ENCODE peak calls at places on chromosome 21, in five cellular contexts. N is CD8-positive, alpha-beta T cell; L is left lung; Y is mammary epithelial cell; E is uterus. R is an unnamed sample.
A peak's percentile ranks its signal among the peaks of the same experiment; 100 is the strongest.

GRCh38 chr21:43731891-43732711 is 13.2 kb downstream of the PDXK start:
- DNase-seq in N (no peak), L (no peak), Y (no peak), E (no peak), R (no peak)

GRCh38 chr21:42850463-42850862 is 28.9 kb downstream of the WDR4 start:
- DNase-seq in N (no peak), L (no peak), Y (no peak), E (no peak), R (no peak)

GRCh38 chr21:41564871-41565281 is 56.9 kb upstream of the TMPRSS2 start:
- DNase-seq in N (no peak), L (no peak), Y (peak; percentile 32), E (no peak), R (peak; percentile 35)

GRCh38 chr21:42632771-42633690 is 20.4 kb upstream of the PDE9A start:
- DNase-seq in N (no peak), L (peak; percentile 16), Y (no peak), E (no peak), R (no peak)

GRCh38 chr21:33029512-33029921 is 3.8 kb downstream of the OLIG2 start:
- DNase-seq in N (no peak), L (no peak), Y (no peak), E (no peak), R (no peak)

GRCh38 chr21:41733951-41734689 is 32.7 kb downstream of the RIPK4 start:
- DNase-seq in N (no peak), L (no peak), Y (no peak), E (no peak), R (no peak)

GRCh38 chr21:43357708-43358430 is 69.1 kb downstream of the SIK1 start:
- DNase-seq in N (no peak), L (no peak), Y (no peak), E (no peak), R (no peak)

GRCh38 chr21:43333301-43334062 is 93.4 kb downstream of the SIK1 start:
- DNase-seq in N (no peak), L (peak; percentile 76), Y (peak; percentile 81), E (peak; percentile 34), R (peak; percentile 93)

GRCh38 chr21:45877160-45877438 is 104.5 kb upstream of the COL6A1 start:
- DNase-seq in N (no peak), L (peak; percentile 13), Y (no peak), E (no peak), R (no peak)

GRCh38 chr21:38993561-38993960 is 187.8 kb downstream of the ETS2 start:
- DNase-seq in N (no peak), L (no peak), Y (peak; percentile 92), E (peak; percentile 73), R (peak; percentile 93)

GRCh38 chr21:29187939-29188338 is 57.5 kb downstream of the MAP3K7CL start:
- DNase-seq in N (no peak), L (no peak), Y (peak; percentile 84), E (peak; percentile 49), R (peak; percentile 87)

GRCh38 chr21:29904359-29905282 is 35.2 kb downstream of the GRIK1 start:
- DNase-seq in N (no peak), L (no peak), Y (peak; percentile 20), E (no peak), R (peak; percentile 66)

GRCh38 chr21:44065428-44065827 is 41.8 kb upstream of the PWP2 start:
- DNase-seq in N (peak; percentile 60), L (peak; percentile 47), Y (no peak), E (no peak), R (peak; percentile 13)

GRCh38 chr21:44487831-44488230 is 32.5 kb downstream of the LRRC3 start:
- DNase-seq in N (peak; percentile 19), L (no peak), Y (no peak), E (no peak), R (peak; percentile 36)

GRCh38 chr21:44405091-44405947 is 50.0 kb upstream of the LRRC3 start:
- DNase-seq in N (no peak), L (no peak), Y (no peak), E (no peak), R (no peak)

GRCh38 chr21:45950740-45951515 is 30.6 kb upstream of the COL6A1 start:
- DNase-seq in N (no peak), L (no peak), Y (peak; percentile 58), E (peak; percentile 86), R (peak; percentile 23)

GRCh38 chr21:20272791-20273362 is 725.3 kb upstream of the NCAM2 start:
- DNase-seq in N (no peak), L (no peak), Y (no peak), E (no peak), R (no peak)

GRCh38 chr21:45558044-45558721 is 15.9 kb upstream of the SLC19A1 start:
- DNase-seq in N (no peak), L (peak; percentile 25), Y (no peak), E (peak; percentile 9), R (no peak)

GRCh38 chr21:45981641-45982255 is at the start of gene COL6A1:
- DNase-seq in N (peak; percentile 29), L (no peak), Y (peak; percentile 24), E (peak; percentile 80), R (no peak)

GRCh38 chr21:40672602-40673001 is 174.4 kb downstream of the DSCAM start:
- DNase-seq in N (no peak), L (no peak), Y (no peak), E (no peak), R (no peak)

GRCh38 chr21:42646836-42647235 is 6.6 kb upstream of the PDE9A start:
- DNase-seq in N (no peak), L (no peak), Y (no peak), E (no peak), R (no peak)

GRCh38 chr21:43851593-43851992 is 13.4 kb upstream of the AGPAT3 start:
- DNase-seq in N (no peak), L (no peak), Y (no peak), E (no peak), R (no peak)

GRCh38 chr21:36769051-36769867 is 70.3 kb downstream of the SIM2 start:
- DNase-seq in N (no peak), L (no peak), Y (no peak), E (no peak), R (no peak)

GRCh38 chr21:38824124-38824822 is 18.5 kb downstream of the ETS2 start:
- DNase-seq in N (no peak), L (no peak), Y (no peak), E (no peak), R (no peak)

GRCh38 chr21:38959686-38960049 is 153.9 kb downstream of the ETS2 start:
- DNase-seq in N (no peak), L (no peak), Y (no peak), E (peak; percentile 38), R (no peak)

GRCh38 chr21:45293726-45294401 is 6.2 kb upstream of the POFUT2 start:
- DNase-seq in N (no peak), L (peak; percentile 29), Y (no peak), E (peak; percentile 54), R (no peak)

GRCh38 chr21:45327458-45328197 is 39.9 kb upstream of the POFUT2 start:
- DNase-seq in N (no peak), L (peak; percentile 32), Y (no peak), E (no peak), R (no peak)

GRCh38 chr21:43905726-43906455 is 40.9 kb downstream of the AGPAT3 start:
- DNase-seq in N (no peak), L (peak; percentile 6), Y (no peak), E (no peak), R (no peak)

GRCh38 chr21:29374481-29374880 is 75.8 kb downstream of the BACH1 start:
- DNase-seq in N (no peak), L (no peak), Y (no peak), E (no peak), R (no peak)

GRCh38 chr21:30482130-30482529 is 2.0 kb upstream of the KRTAP19-1 start:
- DNase-seq in N (no peak), L (no peak), Y (peak; percentile 87), E (no peak), R (no peak)

GRCh38 chr21:25822981-25823380 is 88.2 kb downstream of the GABPA start:
- DNase-seq in N (no peak), L (no peak), Y (no peak), E (no peak), R (no peak)

GRCh38 chr21:25826652-25827051 is 91.9 kb downstream of the GABPA start:
- DNase-seq in N (no peak), L (no peak), Y (no peak), E (no peak), R (no peak)

GRCh38 chr21:25831300-25831699 is 96.5 kb downstream of the GABPA start:
- DNase-seq in N (no peak), L (no peak), Y (no peak), E (no peak), R (no peak)

DNA sequence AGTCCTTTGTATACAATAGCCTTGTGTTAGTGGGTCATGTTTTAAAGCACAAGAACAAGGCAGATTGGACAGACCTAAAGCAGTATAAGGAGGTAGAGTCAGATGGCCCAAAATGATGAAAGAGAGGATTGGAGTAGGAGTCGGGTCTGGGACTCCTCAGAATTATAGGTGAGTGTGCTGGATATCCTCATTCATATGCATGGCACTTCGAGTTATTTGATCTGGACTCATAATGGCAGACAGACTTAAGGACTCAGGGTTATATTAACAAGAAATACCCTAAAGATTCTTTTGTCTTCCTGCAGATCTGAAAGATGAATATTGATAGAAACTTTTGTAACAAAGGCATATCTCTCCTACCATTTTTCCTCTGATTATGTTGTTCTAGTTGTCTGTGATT is 92.7 kb downstream of the GABPA start:
- DNase-seq in N (no peak), L (no peak), Y (no peak), E (no peak), R (no peak)
- TF ChIP-seq CTCF in N (no peak), L (no peak), Y (no peak), E (no peak), R (no peak)

GRCh38 chr21:34083357-34083756 is 10.0 kb downstream of the MRPS6 start:
- DNase-seq in N (no peak), L (no peak), Y (no peak), E (no peak), R (no peak)

GRCh38 chr21:34080693-34081092 is 7.3 kb downstream of the MRPS6 start:
- DNase-seq in N (no peak), L (no peak), Y (no peak), E (no peak), R (no peak)

GRCh38 chr21:34078915-34079314 is 5.5 kb downstream of the MRPS6 start:
- DNase-seq in N (no peak), L (no peak), Y (no peak), E (no peak), R (no peak)

GRCh38 chr21:34085129-34085528 is 11.8 kb downstream of the MRPS6 start:
- DNase-seq in N (no peak), L (no peak), Y (no peak), E (no peak), R (no peak)

GRCh38 chr21:34082769-34083168 is 9.4 kb downstream of the MRPS6 start:
- DNase-seq in N (no peak), L (no peak), Y (no peak), E (no peak), R (no peak)
- H3K4me3 ChIP-seq in N (no peak overlapping the region), L (no peak overlapping the region), Y (no peak overlapping the region), E (no peak overlapping the region), R (no peak overlapping the region)

DNA sequence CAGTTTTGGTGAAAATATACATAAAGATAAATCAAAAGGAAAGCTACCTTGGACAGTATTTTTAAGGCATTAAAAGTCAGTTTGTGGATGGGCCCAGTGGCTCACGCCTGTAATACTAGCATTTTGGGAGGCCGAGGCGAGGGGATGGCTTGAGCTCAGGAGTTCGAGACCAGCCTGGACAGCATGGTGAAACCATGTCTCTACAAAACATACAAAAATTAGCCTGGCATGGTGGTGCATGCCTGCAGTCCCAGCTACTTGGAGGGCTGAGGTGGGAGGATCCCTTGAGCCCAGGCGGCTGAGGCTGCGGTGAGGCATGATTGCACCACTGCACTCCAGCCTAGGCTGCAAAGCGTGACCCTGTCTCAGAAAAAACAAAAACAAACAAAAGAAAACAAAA is 1253.8 kb downstream of the MRPL39 start:
- DNase-seq in N (no peak), L (no peak), Y (no peak), E (no peak), R (no peak)
- H3K27ac ChIP-seq in N (no peak overlapping the region), L (no peak overlapping the region), Y (no peak overlapping the region), E (no peak overlapping the region), R (no peak overlapping the region)

GRCh38 chr21:27700974-27701614 is 734.2 kb upstream of the ADAMTS5 start:
- DNase-seq in N (peak; percentile 17), L (peak; percentile 78), Y (peak; percentile 77), E (peak; percentile 90), R (peak; percentile 87)
- TF ChIP-seq CTCF in N (no peak), L (peak; percentile 82), Y (peak; percentile 92), E (peak; percentile 85), R (peak; percentile 88)

R was measured in brain microvascular endothelial cell.